ENCODE peak calls at places on chromosomes 7 and 10, in seven cellular contexts. D is GDM1; G is GM12878; U is H4; I is posterior vena cava; W is GM13977; O is activated T-helper 2 cell treated with anti-CD3 and anti-CD28 coated beads, Interferon-gamma antibody, Interleukin-2, Interleukin-4, amounts not matched to agents 10 μg/mL and 5 μg/mL and 100 μg/mL, durations not matched to agents 14 hours and 24 hours and 36 hours. K is an unnamed sample.

GRCh38 chr10:23686722-23687121 is 247.8 kb downstream of the OTUD1 start:
- DNase-seq in D (peak; percentile 16), G (no peak), O (no peak), W (no peak), I (no peak), U (no peak), K (no peak)

GRCh38 chr10:95513941-95514392 is 47.2 kb downstream of the SORBS1 start:
- DNase-seq in I (no peak), D (no peak), O (no peak), G (no peak), U (peak; percentile 68), W (no peak), K (no peak)

GRCh38 chr10:86374664-86375063 is 8.1 kb upstream of the GRID1 start:
- DNase-seq in I (no peak), U (no peak), O (no peak), W (no peak), D (no peak), G (no peak), K (no peak)

GRCh38 chr10:102419561-102420442 is 834 bp upstream of the FBXL15 start:
- DNase-seq in G (no peak), U (no peak), O (peak; percentile 78), W (peak; percentile 89), I (no peak), D (peak; percentile 43), K (no peak)

GRCh38 chr10:125411724-125412123 is 251.4 kb upstream of the CTBP2 start:
- DNase-seq in G (no peak), I (no peak), O (no peak), W (no peak), D (no peak), U (peak; percentile 84), K (no peak)

GRCh38 chr10:99395750-99396445 is 34.5 kb downstream of the GOT1 start:
- DNase-seq in G (no peak), U (peak; percentile 94), O (no peak), D (peak; percentile 16), I (no peak), W (no peak), K (no peak)

GRCh38 chr7:16343612-16344011 is 77.7 kb downstream of the CRPPA start:
- DNase-seq in U (no peak), I (no peak), O (no peak), G (no peak), W (no peak), D (no peak), K (no peak)

GRCh38 chr10:103439776-103440175 is 12.4 kb downstream of the CALHM2 start:
- DNase-seq in U (no peak), O (no peak), W (no peak), I (no peak), G (no peak), D (no peak), K (no peak)

GRCh38 chr7:132080967-132081668 is 495.2 kb downstream of the PLXNA4 start:
- DNase-seq in I (no peak), G (no peak), D (no peak), W (no peak), U (peak; percentile 54), O (no peak), K (no peak)

GRCh38 chr7:29652611-29653010 is 89.0 kb downstream of the PRR15 start:
- DNase-seq in U (no peak), O (no peak), W (no peak), G (no peak), D (no peak), I (no peak), K (no peak)

GRCh38 chr10:112906945-112907344 is 43.1 kb upstream of the TCF7L2 start:
- DNase-seq in G (no peak), D (no peak), I (no peak), O (no peak), U (no peak), W (no peak), K (no peak)

GRCh38 chr7:39741942-39742623 is 118.7 kb downstream of the RALA start:
- DNase-seq in G (no peak), W (no peak), O (peak; percentile 46), U (peak; percentile 75), D (no peak), I (peak; percentile 82), K (no peak)

GRCh38 chr10:16360001-16360400 is 76.8 kb upstream of the PTER start:
- DNase-seq in D (no peak), U (no peak), I (no peak), O (no peak), W (no peak), G (no peak), K (no peak)

GRCh38 chr10:124622158-124622557 is 122.0 kb downstream of the FAM53B start:
- DNase-seq in U (no peak), G (no peak), D (no peak), W (no peak), O (no peak), I (no peak), K (no peak)

GRCh38 chr10:22638863-22639262 is 75.5 kb downstream of the PIP4K2A start:
- DNase-seq in U (no peak), O (no peak), D (no peak), W (no peak), I (no peak), G (no peak), K (no peak)

GRCh38 chr10:115093286-115093775 is at the start of gene ATRNL1:
- DNase-seq in I (peak; percentile 69), G (no peak), W (peak; percentile 70), U (no peak), D (no peak), O (no peak), K (no peak)

GRCh38 chr10:117501460-117502035 is 41.0 kb upstream of the EMX2 start:
- DNase-seq in D (no peak), U (no peak), W (no peak), G (no peak), O (no peak), I (no peak), K (no peak)